ENCODE peak calls at places on chromosomes 4 and X, in ten cellular contexts. Q is Panc1, W is astrocyte of the spinal cord, C is GM12865, N is nephron progenitor cell, G is heart right ventricle, I is cardiac fibroblast, L is fibroblast of the aortic adventitia, F is Calu3, X is AG04449. H is an unnamed sample.

GRCh38 chr4:127843704-127844604 is 36.7 kb upstream of the PLK4 start:
- DNase-seq in W (no peak), X (no peak), F (no peak), Q (no peak), L (no peak), G (no peak), C (no peak), I (no peak), N (no peak), H (no peak)

GRCh38 chr4:145944886-145945285 is 6.3 kb upstream of the ZNF827 start:
- DNase-seq in N (no peak), X (no peak), Q (no peak), C (no peak), W (no peak), F (no peak), I (no peak), L (no peak), G (no peak), H (no peak)

GRCh38 chr4:152172146-152172545 is 363.7 kb downstream of the FBXW7 start:
- DNase-seq in I (no peak), F (no peak), X (no peak), W (no peak), N (no peak), C (no peak), Q (no peak), L (no peak), G (no peak), H (no peak)

GRCh38 chrX:47215291-47215900 is 3.1 kb upstream of the CDK16 start:
- DNase-seq in F (no peak), W (no peak), I (no peak), G (no peak), X (no peak), Q (no peak), L (no peak), N (no peak), C (no peak), H (no peak)

GRCh38 chr4:61201562-61202099 is 1.5 kb downstream of the ADGRL3 start:
- DNase-seq in Q (no peak), C (no peak), I (peak; percentile 4), G (no peak), W (no peak), L (no peak), N (peak; percentile 53), X (no peak), F (peak; percentile 1), H (no peak)

GRCh38 chrX:23952984-23953907 is 45.4 kb downstream of the CXorf58 start:
- DNase-seq in N (no peak), I (peak; percentile 1), Q (no peak), G (no peak), L (no peak), C (peak; percentile 65), F (peak; percentile 1), W (no peak), X (no peak), H (peak; percentile 33)

GRCh38 chr4:138959421-138959820 is 56.2 kb upstream of the NOCT start:
- DNase-seq in N (no peak), C (no peak), G (no peak), I (peak; percentile 32), W (no peak), X (no peak), Q (no peak), L (peak; percentile 47), F (no peak), H (no peak)

GRCh38 chr4:21819086-21819485 is 129.5 kb downstream of the KCNIP4 start:
- DNase-seq in C (no peak), X (no peak), Q (no peak), G (peak; percentile 22), N (no peak), W (peak; percentile 15), L (peak; percentile 63), I (peak; percentile 78), F (no peak), H (no peak)

GRCh38 chr4:162803378-162803777 is 363.3 kb downstream of the NAF1 start:
- DNase-seq in Q (no peak), I (no peak), F (no peak), W (no peak), X (no peak), G (no peak), N (no peak), C (no peak), L (no peak), H (no peak)

GRCh38 chrX:70166601-70167590 is 10.4 kb upstream of the DGAT2L6 start:
- DNase-seq in N (no peak), C (no peak), F (no peak), G (no peak), I (peak; percentile 59), X (peak; percentile 51), Q (no peak), W (peak; percentile 84), L (peak; percentile 57), H (no peak)

GRCh38 chr4:183370786-183371185 is 48.6 kb upstream of the CLDN24 start:
- DNase-seq in F (no peak), L (no peak), I (no peak), C (no peak), Q (no peak), G (no peak), N (no peak), X (no peak), W (no peak), H (no peak)

GRCh38 chr4:70704333-70705145 is 16.2 kb downstream of the UTP3 start:
- DNase-seq in X (no peak), W (peak; percentile 83), L (peak; percentile 56), N (peak; percentile 88), F (peak; percentile 76), G (peak; percentile 87), I (peak; percentile 76), C (peak; percentile 82), Q (no peak), H (no peak)

GRCh38 chr4:128782076-128782715 is 27.3 kb upstream of the JADE1 start:
- DNase-seq in C (peak; percentile 49), W (no peak), F (no peak), N (no peak), L (peak; percentile 55), X (no peak), I (no peak), G (peak; percentile 24), Q (no peak), H (no peak)

GRCh38 chr4:72896515-72896914 is 173.0 kb downstream of the COX18 start:
- DNase-seq in Q (no peak), L (peak; percentile 96), N (no peak), I (peak; percentile 90), X (peak; percentile 66), F (no peak), W (peak; percentile 73), G (no peak), C (no peak), H (no peak)

GRCh38 chr4:5750052-5750950 is 39.3 kb downstream of the EVC start:
- DNase-seq in X (peak; percentile 86), G (no peak), C (no peak), Q (no peak), W (peak; percentile 77), F (no peak), L (peak; percentile 66), N (no peak), I (peak; percentile 72), H (no peak)

GRCh38 chr4:91113130-91113706 is 986.0 kb downstream of the CCSER1 start:
- DNase-seq in L (peak; percentile 34), N (no peak), W (peak; percentile 32), Q (peak; percentile 32), I (peak; percentile 51), X (no peak), G (no peak), C (peak; percentile 52), F (no peak), H (no peak)
- TF ChIP-seq CTCF in L (peak; percentile 46), N (peak; percentile 71), W (peak; percentile 63), Q (peak; percentile 60), I (peak; percentile 29), X (no peak), G (peak; percentile 60), C (peak; percentile 44), F (peak; percentile 39), H (peak; percentile 43)

GRCh38 chr4:17482716-17483115 is 29.2 kb downstream of the QDPR start:
- DNase-seq in Q (no peak), X (no peak), L (no peak), N (no peak), F (no peak), G (no peak), C (no peak), I (no peak), W (no peak), H (no peak)
- TF ChIP-seq CTCF in Q (no peak), X (no peak), L (no peak), N (no peak), F (no peak), G (no peak), C (no peak), I (no peak), W (no peak), H (no peak)

GRCh38 chrX:138761380-138761779 is 49.9 kb upstream of the FGF13 start:
- DNase-seq in I (no peak), W (no peak), Q (no peak), N (no peak), C (no peak), F (no peak), X (no peak), G (no peak), L (no peak), H (no peak)

GRCh38 chrX:138759217-138759943 is 47.9 kb upstream of the FGF13 start:
- DNase-seq in C (no peak), W (no peak), X (no peak), F (no peak), I (no peak), L (no peak), G (no peak), Q (no peak), N (no peak), H (no peak)

GRCh38 chrX:138754861-138755260 is 43.3 kb upstream of the FGF13 start:
- DNase-seq in I (no peak), X (no peak), L (no peak), C (no peak), F (no peak), N (no peak), W (no peak), Q (no peak), G (no peak), H (no peak)

GRCh38 chrX:138756234-138756633 is 44.7 kb upstream of the FGF13 start:
- DNase-seq in C (no peak), G (peak; percentile 6), Q (no peak), W (peak; percentile 57), I (peak; percentile 0), F (peak; percentile 2), X (no peak), N (peak; percentile 63), L (peak; percentile 56), H (no peak)
- TF ChIP-seq CTCF in C (no peak), G (peak; percentile 30), Q (peak; percentile 15), W (peak; percentile 26), I (no peak), F (no peak), X (no peak), N (peak; percentile 26), L (peak; percentile 35), H (no peak)

DNA sequence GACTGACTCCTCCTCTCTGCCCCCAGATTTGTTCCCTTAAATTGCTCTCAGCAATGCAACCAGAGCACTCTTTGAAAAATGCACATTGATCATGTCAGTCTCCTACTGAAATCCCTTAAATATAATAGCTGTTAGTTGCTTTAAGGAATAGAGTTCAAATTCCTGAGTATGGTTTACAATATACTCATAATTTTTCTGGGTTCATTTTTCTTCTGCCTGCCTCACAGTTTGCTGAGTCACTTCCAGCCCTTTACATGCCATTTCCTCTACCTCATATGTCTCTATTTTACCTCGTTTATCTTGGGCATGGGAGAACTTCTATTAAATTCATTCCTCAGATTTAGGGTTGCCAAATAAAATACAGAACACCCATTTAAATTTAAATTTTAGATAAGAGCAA is 582.8 kb upstream of the AADAT start:
- DNase-seq in C (no peak), X (no peak), N (no peak), Q (no peak), F (no peak), L (peak; percentile 58), W (peak; percentile 53), I (peak; percentile 14), G (no peak), H (no peak)
- TF ChIP-seq CTCF in C (no peak), X (no peak), N (no peak), Q (no peak), F (no peak), L (no peak), W (no peak), I (no peak), G (no peak), H (no peak)

H was measured in GM12864.